ENCODE peak calls at places on chromosomes 11 and 22, in four cellular contexts. I is psoas muscle; O is CD4-positive, alpha-beta T cell; Y is fibroblast of the aortic adventitia. X is an unnamed sample.

GRCh38 chr11:115324569-115325432 is 179.4 kb downstream of the CADM1 start:
- DNase-seq in O (no peak), Y (peak; percentile 23), I (no peak), X (no peak)

GRCh38 chr11:130849215-130849568 is 67.1 kb downstream of the SNX19 start:
- DNase-seq in Y (peak; percentile 98), O (no peak), I (no peak), X (no peak)

GRCh38 chr11:86193297-86194095 is 51.1 kb upstream of the EED start:
- DNase-seq in Y (peak; percentile 92), O (peak; percentile 32), I (peak; percentile 73), X (no peak)

GRCh38 chr11:8532475-8532874 is 61.6 kb downstream of the STK33 start:
- DNase-seq in O (no peak), I (no peak), Y (no peak), X (no peak)

GRCh38 chr22:38260760-38261477 is 11.9 kb downstream of the TMEM184B start:
- DNase-seq in Y (peak; percentile 42), O (no peak), I (no peak), X (no peak)

GRCh38 chr11:126106929-126107328 is 44.3 kb upstream of the CDON start:
- DNase-seq in Y (no peak), I (no peak), O (no peak), X (no peak)

GRCh38 chr11:38159038-38159437 is 1561.0 kb upstream of the RAG2 start:
- DNase-seq in O (no peak), I (no peak), Y (no peak), X (no peak)

GRCh38 chr22:21443735-21444421 is 23.3 kb upstream of the TMEM191C start:
- DNase-seq in O (no peak), Y (no peak), I (no peak), X (no peak)

GRCh38 chr11:120880791-120881190 is 143.1 kb upstream of the TBCEL start:
- DNase-seq in O (no peak), Y (peak; percentile 49), I (no peak), X (no peak)

GRCh38 chr11:30488304-30488998 is 97.7 kb downstream of the MPPED2 start:
- DNase-seq in I (no peak), Y (peak; percentile 28), O (no peak), X (no peak)

DNA sequence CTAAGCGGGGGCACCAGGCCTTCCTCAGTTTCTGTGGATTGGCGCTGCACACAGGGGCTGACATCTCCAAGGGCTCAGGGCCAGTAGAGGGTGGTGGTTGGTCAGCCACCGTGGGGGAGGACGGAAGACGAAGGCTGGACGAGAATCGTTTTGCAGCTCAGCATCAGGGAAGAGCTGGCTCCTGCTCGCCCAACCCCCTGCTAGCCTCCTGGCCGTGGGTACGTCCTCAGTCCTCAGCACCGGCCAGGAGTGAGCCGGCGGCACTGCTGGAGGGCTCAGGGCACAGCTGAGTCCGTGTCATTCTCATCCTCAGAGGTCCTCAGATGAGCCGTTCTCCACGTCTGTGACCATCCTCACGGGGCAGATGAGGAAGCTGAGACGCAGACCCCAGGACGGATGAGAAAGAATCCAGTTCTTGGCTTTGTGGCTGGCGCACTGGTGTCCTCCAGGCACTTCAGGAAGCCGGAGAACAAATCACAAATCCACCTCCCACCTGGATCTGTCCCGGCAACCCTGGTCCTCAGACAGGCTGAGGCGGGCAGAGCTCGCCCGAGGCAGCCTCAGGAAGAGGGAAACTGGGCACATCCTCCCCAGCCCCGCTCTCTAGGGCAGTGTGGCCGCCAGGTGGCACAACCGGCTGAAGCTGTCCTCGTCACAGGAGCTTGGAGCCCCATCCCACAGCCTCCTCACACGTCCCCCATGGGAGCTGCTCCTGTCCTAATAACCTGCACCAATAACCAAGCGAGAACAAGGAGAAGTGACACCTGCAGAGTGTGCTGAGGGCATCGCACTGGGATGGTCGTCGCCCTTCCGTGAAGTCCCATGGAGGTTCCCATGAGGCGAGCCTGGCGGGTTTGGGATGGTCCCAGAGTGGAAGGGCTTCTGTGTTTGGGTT is 393.7 kb downstream of the BRD1 start:
- DNase-seq in I (no peak), O (no peak), Y (no peak), X (no peak)
- TF ChIP-seq CTCF in I (no peak), O (no peak), Y (no peak), X (no peak)

GRCh38 chr11:12119502-12119901 is 9.1 kb downstream of the MICAL2 start:
- DNase-seq in Y (no peak), O (no peak), I (no peak), X (no peak)

GRCh38 chr11:12117200-12117995 is 7.0 kb downstream of the MICAL2 start:
- DNase-seq in I (no peak), Y (no peak), O (no peak), X (no peak)

GRCh38 chr11:12121011-12121410 is 10.6 kb downstream of the MICAL2 start:
- DNase-seq in Y (no peak), I (no peak), O (no peak), X (no peak)

GRCh38 chr11:12120031-12121008 is 9.9 kb downstream of the MICAL2 start:
- DNase-seq in I (no peak), Y (no peak), O (no peak), X (no peak)

DNA sequence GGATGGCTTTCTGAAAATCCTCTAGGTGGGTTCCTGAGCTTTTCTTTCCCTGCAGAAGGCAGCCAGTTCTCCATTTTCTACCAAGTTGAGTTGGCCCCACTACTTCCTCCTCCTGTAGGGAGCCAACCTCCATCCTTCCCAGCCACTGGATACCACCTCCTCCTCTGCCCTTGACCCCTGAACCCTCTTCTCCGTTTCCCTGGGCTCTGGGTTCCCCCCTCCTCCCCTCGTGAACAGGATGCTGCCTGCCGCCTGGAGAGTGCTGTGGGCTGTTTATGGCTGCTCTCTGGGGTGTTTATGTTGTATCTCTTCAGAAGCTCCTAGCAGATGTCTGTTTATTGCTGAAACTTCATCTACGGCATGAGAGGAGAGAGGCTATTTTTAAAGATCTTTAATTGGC is 8.6 kb downstream of the MICAL2 start:
- DNase-seq in I (no peak), O (no peak), Y (no peak), X (no peak)
- TF ChIP-seq CTCF in I (no peak), O (no peak), Y (peak; percentile 22), X (no peak)

DNA sequence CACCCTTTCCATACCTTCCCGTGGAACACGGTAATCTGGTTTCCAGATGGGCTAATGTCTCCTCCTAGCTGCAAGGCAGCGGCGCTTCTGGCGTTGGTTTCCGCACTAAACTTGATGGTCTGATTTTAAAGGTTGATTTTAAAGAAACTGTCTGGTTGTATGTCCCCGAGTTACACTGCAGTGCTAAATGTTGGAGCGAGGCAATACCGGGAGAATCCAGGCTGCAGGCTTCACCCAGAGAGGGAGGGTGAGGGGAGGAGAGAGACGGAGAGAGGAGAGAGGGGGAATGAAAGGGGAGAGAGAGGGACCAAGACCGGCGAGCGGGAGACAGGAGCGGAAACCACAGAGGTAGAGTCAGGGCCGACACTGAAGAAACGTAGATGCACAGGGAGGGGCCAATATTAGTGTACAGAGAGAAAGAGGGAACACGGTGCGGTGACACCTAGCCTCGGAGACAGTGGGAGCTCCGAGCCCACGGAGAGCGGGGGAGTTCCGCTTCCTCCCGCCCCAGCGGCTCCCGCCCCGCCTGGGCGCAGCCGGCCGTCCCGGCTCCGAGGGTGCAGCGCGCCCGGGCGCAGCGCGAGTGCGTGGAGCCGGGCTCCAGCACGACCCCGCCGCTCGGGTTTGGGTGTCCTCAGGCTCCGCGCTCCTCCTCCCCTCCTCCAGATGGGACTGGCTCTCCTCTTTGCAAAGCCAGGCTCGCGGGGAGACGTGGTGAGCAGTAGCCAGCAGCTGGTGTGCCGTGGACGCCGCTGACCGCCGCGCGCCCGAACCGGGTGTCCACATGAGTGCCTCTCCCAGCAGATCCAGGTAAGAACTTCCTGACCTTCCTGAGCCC is 71.9 kb upstream of the GRAMD1B start:
- DNase-seq in Y (peak; percentile 11), I (peak; percentile 56), O (no peak), X (no peak)
- TF ChIP-seq CTCF in Y (peak; percentile 14), I (peak; percentile 23), O (no peak), X (peak; percentile 40)

GRCh38 chr11:66311965-66312548 is 4.8 kb downstream of the CD248 start:
- DNase-seq in Y (peak; percentile 93), I (peak; percentile 94), O (peak; percentile 93), X (peak; percentile 75)
- TF ChIP-seq CTCF in Y (peak; percentile 93), I (peak; percentile 90), O (peak; percentile 97), X (peak; percentile 76)

GRCh38 chr11:77112641-77113381 is 10.2 kb downstream of the OMP start:
- DNase-seq in I (peak; percentile 46), Y (no peak), O (no peak), X (no peak)

GRCh38 chr11:77113382-77114088 is 10.9 kb downstream of the OMP start:
- DNase-seq in Y (peak; percentile 52), O (no peak), I (peak; percentile 26), X (peak; percentile 77)

GRCh38 chr11:77115956-77116355 is 12.1 kb upstream of the MYO7A start:
- DNase-seq in I (peak; percentile 14), O (no peak), Y (no peak), X (no peak)

GRCh38 chr11:77115181-77115611 is 12.6 kb downstream of the OMP start:
- DNase-seq in I (peak; percentile 48), Y (no peak), O (no peak), X (no peak)

GRCh38 chr11:77114089-77114463 is 11.4 kb downstream of the OMP start:
- DNase-seq in Y (no peak), O (no peak), I (no peak), X (no peak)
- TF ChIP-seq CTCF in Y (no peak), O (no peak), I (no peak), X (no peak)

GRCh38 chr11:68867067-68867466 is 25.4 kb upstream of the CPT1A start:
- DNase-seq in I (no peak), Y (no peak), O (no peak), X (no peak)
- TF ChIP-seq CTCF in I (no peak), Y (no peak), O (no peak), X (no peak)